ENCODE peak calls at places on chromosomes 2 and 18, in four cellular contexts. Z is mesenchymal stem cell, C is WERI-Rb-1, D is ovary. H is an unnamed sample. For H3K9me3, the result is how much of the 10 kb centered on the place peaks cover.

GRCh38 chr2:101175991-101176390 is 24.8 kb upstream of the TBC1D8 start:
- DNase-seq in Z (no peak), C (no peak), D (no peak), H (no peak)

GRCh38 chr2:96964221-96964905 is 22.0 kb downstream of the FAM178B start:
- DNase-seq in Z (no peak), C (no peak), D (no peak), H (no peak)

GRCh38 chr2:85537600-85538506 is 1.1 kb upstream of the MAT2A start:
- DNase-seq in Z (peak), C (peak), D (peak), H (peak)

GRCh38 chr2:44692821-44693220 is 248.7 kb upstream of the SIX3 start:
- DNase-seq in Z (no peak), C (no peak), D (no peak), H (no peak)

GRCh38 chr2:151526572-151527090 is 116.9 kb downstream of the RIF1 start:
- DNase-seq in Z (no peak), C (no peak), D (no peak), H (no peak)

GRCh38 chr2:122520212-122520611 is 764.8 kb downstream of the TSN start:
- DNase-seq in Z (no peak), C (no peak), D (no peak), H (no peak)

GRCh38 chr2:121260370-121261154 is 24.4 kb downstream of the TFCP2L1 start:
- DNase-seq in Z (no peak), C (no peak), D (no peak), H (no peak)

GRCh38 chr2:187775651-187776050 is 221.4 kb upstream of the TFPI start:
- DNase-seq in Z (no peak), C (no peak), D (no peak), H (no peak)

GRCh38 chr2:101983928-101984327 is 7.8 kb upstream of the IL1R2 start:
- DNase-seq in Z (peak), C (no peak), D (no peak), H (no peak)

GRCh38 chr18:57077786-57078552 is 68.9 kb upstream of the BOD1L2 start:
- DNase-seq in Z (no peak), C (no peak), D (no peak), H (no peak)

DNA sequence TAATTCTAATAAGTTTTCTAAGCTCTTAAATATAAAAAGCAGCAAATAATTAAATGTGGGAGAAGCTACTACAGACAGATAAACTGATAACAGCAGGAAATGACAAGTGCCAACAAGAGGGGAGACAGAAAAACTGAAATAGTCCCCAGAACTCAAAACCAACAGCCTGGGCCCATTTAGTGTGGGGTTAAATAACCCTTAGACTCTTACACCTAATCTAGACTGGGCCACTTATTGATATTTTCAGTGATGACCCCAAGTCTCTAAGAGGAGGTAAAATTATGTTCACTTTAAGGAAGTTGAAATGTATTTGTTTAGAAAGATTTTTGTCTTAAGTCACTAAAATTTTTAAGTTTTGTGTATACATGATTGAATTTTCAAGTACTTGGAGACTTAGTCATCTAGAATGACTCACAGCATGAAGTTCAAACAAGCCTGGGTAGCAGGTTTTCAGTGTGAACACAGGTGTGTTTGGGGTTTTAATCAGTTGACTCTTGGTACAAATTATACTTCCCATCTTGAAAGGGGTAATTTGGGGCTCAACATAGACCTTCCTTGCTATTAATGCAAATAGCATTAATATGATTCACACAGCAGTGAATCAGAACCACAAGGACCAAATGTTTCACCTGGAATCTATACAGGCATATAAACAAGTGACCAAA is 54.9 kb upstream of the MYO3B start:
- DNase-seq in Z (peak), C (no peak), D (no peak), H (peak)
- H3K9me3 ChIP-seq in Z (under half), C (under half), D (under half), H (under half)

GRCh38 chr2:234996467-234997270 is 44.9 kb downstream of the SH3BP4 start:
- DNase-seq in Z (peak), C (no peak), D (no peak), H (peak)

GRCh38 chr2:234997389-234997788 is 45.6 kb downstream of the SH3BP4 start:
- DNase-seq in Z (no peak), C (no peak), D (no peak), H (no peak)

GRCh38 chr2:234994340-234995321 is 42.8 kb downstream of the SH3BP4 start:
- DNase-seq in Z (no peak), C (no peak), D (no peak), H (peak)

GRCh38 chr2:234995332-234996007 is 43.7 kb downstream of the SH3BP4 start:
- DNase-seq in Z (no peak), C (no peak), D (peak), H (peak)

DNA sequence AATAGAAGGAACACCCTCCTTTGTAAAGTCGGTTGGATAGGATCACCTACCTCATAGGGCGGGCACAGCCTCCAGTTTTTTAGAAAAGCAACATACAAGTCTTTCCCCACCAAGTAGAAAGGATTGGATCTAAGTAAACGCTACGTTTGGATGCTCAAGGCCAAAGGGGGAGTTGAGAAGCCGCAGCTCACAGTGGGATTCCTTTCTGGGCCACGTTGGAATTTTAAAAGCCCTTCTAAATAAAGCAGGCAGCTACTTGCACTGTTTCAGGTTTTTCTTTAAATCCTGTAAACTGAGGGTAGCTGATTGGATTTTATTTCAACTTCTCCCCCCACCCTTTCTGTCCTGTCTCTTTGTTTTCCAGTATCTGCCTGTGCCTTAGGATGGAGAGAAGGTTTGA is 44.2 kb downstream of the SH3BP4 start:
- DNase-seq in Z (no peak), C (no peak), D (no peak), H (no peak)
- H3K27ac ChIP-seq in Z (peak), C (no peak), D (no peak), H (peak)

DNA sequence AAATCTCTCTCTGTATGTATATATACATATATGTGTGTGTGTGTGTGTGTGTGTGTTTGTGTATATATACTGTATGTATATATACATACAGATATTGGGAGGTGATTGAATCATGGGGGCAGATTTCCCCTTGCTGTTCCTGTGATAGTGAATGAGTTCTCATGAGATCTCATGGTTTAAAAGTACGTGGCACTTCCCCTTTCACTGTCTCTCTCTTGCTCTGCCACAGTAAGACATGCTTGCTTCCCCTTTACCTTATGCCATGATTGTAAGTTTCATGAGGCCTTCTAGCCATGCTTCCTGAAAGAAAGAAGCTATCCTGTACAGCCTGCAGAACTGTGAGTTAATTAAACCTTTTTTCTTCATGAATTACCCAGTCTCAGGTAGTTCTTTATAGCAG is 18.8 kb upstream of the CCDC195 start:
- DNase-seq in Z (no peak), C (no peak), D (no peak), H (no peak)
- H3K9me3 ChIP-seq in Z (under half), C (under half), D (under half), H (under half)

GRCh38 chr2:192126426-192126825 is 68.3 kb downstream of the TMEFF2 start:
- DNase-seq in Z (no peak), C (no peak), D (no peak), H (no peak)
- H3K27ac ChIP-seq in Z (no peak), C (no peak), D (no peak), H (no peak)

GRCh38 chr2:239778042-239778811 is 246.9 kb downstream of the NDUFA10 start:
- DNase-seq in Z (no peak), C (no peak), D (no peak), H (no peak)

GRCh38 chr2:239780236-239780997 is 244.7 kb downstream of the NDUFA10 start:
- DNase-seq in Z (no peak), C (no peak), D (no peak), H (no peak)

GRCh38 chr2:239779592-239779983 is 245.6 kb downstream of the NDUFA10 start:
- DNase-seq in Z (no peak), C (no peak), D (no peak), H (no peak)

GRCh38 chr2:239777219-239777618 is 247.9 kb downstream of the NDUFA10 start:
- DNase-seq in Z (no peak), C (no peak), D (no peak), H (no peak)

DNA sequence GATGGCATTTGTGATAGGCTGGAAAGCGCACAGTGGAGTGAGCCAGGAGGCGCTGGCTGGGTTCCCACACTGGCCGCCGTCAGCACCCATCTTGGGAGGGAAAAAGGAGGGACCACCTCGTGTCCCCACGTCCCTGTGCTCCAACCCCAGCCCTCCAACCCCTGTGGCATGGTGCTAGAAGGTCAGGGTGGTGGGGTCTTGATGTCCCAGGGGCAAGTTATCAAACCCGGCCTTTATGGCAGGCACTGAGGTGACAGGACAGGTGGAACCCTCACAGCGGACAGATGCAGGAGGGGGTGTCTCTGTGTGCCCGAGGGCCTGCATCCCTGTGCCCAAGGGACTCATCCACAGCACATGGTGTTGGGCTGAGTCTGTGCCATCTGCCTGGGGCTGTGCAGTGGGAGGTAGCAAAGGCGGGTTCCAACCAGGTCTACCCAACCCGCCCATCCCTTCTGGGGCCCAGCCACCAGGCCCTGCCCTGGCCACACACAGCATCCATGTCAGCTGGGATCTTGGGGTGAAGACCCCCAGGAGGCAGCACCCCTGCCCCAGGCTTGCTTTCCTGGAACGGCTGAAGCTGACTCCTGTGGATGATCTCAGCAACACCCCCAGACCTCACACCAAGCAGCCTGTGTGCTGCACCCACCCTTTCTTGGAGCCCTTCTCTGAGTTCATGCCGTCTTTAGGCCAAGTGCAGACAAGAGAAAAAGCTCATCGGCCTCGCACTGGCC is 246.1 kb downstream of the NDUFA10 start:
- DNase-seq in Z (no peak), C (no peak), D (no peak), H (no peak)
- H3K9me3 ChIP-seq in Z (under half), C (under half), D (under half), H (under half)

H was measured in fibroblast of lung.